ENCODE peak calls at places on chromosomes 16 and 17, in nine cellular contexts. One of them, this sample, is unnamed.
A peak's percentile ranks its signal among the peaks of the same experiment; 100 is the strongest.

GRCh38 chr17:64097196-64097936 is 32.6 kb downstream of the ERN1 start:
- DNase-seq in AG20443: peak; percentile 54
- DNase-seq in mucosa of descending colon: no peak
- DNase-seq in ovary: peak; percentile 40
- DNase-seq in SHP77: no peak
- DNase-seq in effector memory CD8-positive, alpha-beta T cell: no peak
- DNase-seq in progenitor cell of endocrine pancreas: no peak
- DNase-seq in activated T-helper 1 cell treated with Interleukin-2 at 50 U/mL for 16 hours: no peak
- DNase-seq in RKO: no peak
- DNase-seq in this sample: no peak

GRCh38 chr16:81424761-81425160 is 19.8 kb upstream of the CMIP start:
- DNase-seq in AG20443: no peak
- DNase-seq in mucosa of descending colon: no peak
- DNase-seq in ovary: no peak
- DNase-seq in SHP77: no peak
- DNase-seq in effector memory CD8-positive, alpha-beta T cell: no peak
- DNase-seq in progenitor cell of endocrine pancreas: no peak
- DNase-seq in activated T-helper 1 cell treated with Interleukin-2 at 50 U/mL for 16 hours: no peak
- DNase-seq in RKO: no peak
- DNase-seq in this sample: no peak

GRCh38 chr16:88763502-88764053 is 21.4 kb downstream of the PIEZO1 start:
- DNase-seq in AG20443: no peak
- DNase-seq in mucosa of descending colon: peak; percentile 48
- DNase-seq in ovary: no peak
- DNase-seq in SHP77: no peak
- DNase-seq in effector memory CD8-positive, alpha-beta T cell: no peak
- DNase-seq in progenitor cell of endocrine pancreas: peak; percentile 63
- DNase-seq in activated T-helper 1 cell treated with Interleukin-2 at 50 U/mL for 16 hours: no peak
- DNase-seq in RKO: no peak
- DNase-seq in this sample: peak; percentile 71

GRCh38 chr17:17533901-17534441 is 37.8 kb upstream of the RASD1 start:
- DNase-seq in AG20443: no peak
- DNase-seq in mucosa of descending colon: peak; percentile 79
- DNase-seq in ovary: no peak
- DNase-seq in SHP77: peak; percentile 97
- DNase-seq in effector memory CD8-positive, alpha-beta T cell: no peak
- DNase-seq in progenitor cell of endocrine pancreas: no peak
- DNase-seq in activated T-helper 1 cell treated with Interleukin-2 at 50 U/mL for 16 hours: no peak
- DNase-seq in RKO: no peak
- DNase-seq in this sample: no peak

GRCh38 chr17:14805348-14805747 is 459.8 kb downstream of the PMP22 start:
- DNase-seq in AG20443: no peak
- DNase-seq in mucosa of descending colon: no peak
- DNase-seq in ovary: no peak
- DNase-seq in SHP77: no peak
- DNase-seq in effector memory CD8-positive, alpha-beta T cell: no peak
- DNase-seq in progenitor cell of endocrine pancreas: no peak
- DNase-seq in activated T-helper 1 cell treated with Interleukin-2 at 50 U/mL for 16 hours: no peak
- DNase-seq in RKO: peak; percentile 7
- DNase-seq in this sample: peak; percentile 23

GRCh38 chr17:15395091-15395490 is 53.7 kb upstream of the TEKT3 start:
- DNase-seq in AG20443: no peak
- DNase-seq in mucosa of descending colon: no peak
- DNase-seq in ovary: no peak
- DNase-seq in SHP77: no peak
- DNase-seq in effector memory CD8-positive, alpha-beta T cell: no peak
- DNase-seq in progenitor cell of endocrine pancreas: no peak
- DNase-seq in activated T-helper 1 cell treated with Interleukin-2 at 50 U/mL for 16 hours: no peak
- DNase-seq in RKO: no peak
- DNase-seq in this sample: no peak

GRCh38 chr17:72266099-72266852 is 145.5 kb downstream of the SOX9 start:
- DNase-seq in AG20443: no peak
- DNase-seq in mucosa of descending colon: no peak
- DNase-seq in ovary: no peak
- DNase-seq in SHP77: no peak
- DNase-seq in effector memory CD8-positive, alpha-beta T cell: no peak
- DNase-seq in progenitor cell of endocrine pancreas: no peak
- DNase-seq in activated T-helper 1 cell treated with Interleukin-2 at 50 U/mL for 16 hours: no peak
- DNase-seq in RKO: no peak
- DNase-seq in this sample: no peak

GRCh38 chr17:48542114-48542955 is 2.6 kb downstream of the HOXB2 start:
- DNase-seq in AG20443: no peak
- DNase-seq in mucosa of descending colon: no peak
- DNase-seq in ovary: no peak
- DNase-seq in SHP77: no peak
- DNase-seq in effector memory CD8-positive, alpha-beta T cell: no peak
- DNase-seq in progenitor cell of endocrine pancreas: no peak
- DNase-seq in activated T-helper 1 cell treated with Interleukin-2 at 50 U/mL for 16 hours: no peak
- DNase-seq in RKO: peak; percentile 63
- DNase-seq in this sample: no peak

GRCh38 chr16:57863434-57864160 is 61.3 kb upstream of the KIFC3 start:
- DNase-seq in AG20443: peak; percentile 86
- DNase-seq in mucosa of descending colon: peak; percentile 71
- DNase-seq in ovary: peak; percentile 71
- DNase-seq in SHP77: peak; percentile 47
- DNase-seq in effector memory CD8-positive, alpha-beta T cell: no peak
- DNase-seq in progenitor cell of endocrine pancreas: no peak
- DNase-seq in activated T-helper 1 cell treated with Interleukin-2 at 50 U/mL for 16 hours: no peak
- DNase-seq in RKO: peak; percentile 68
- DNase-seq in this sample: peak; percentile 92

GRCh38 chr17:44752953-44753861 is 5.6 kb upstream of the ADAM11 start:
- DNase-seq in AG20443: no peak
- DNase-seq in mucosa of descending colon: no peak
- DNase-seq in ovary: no peak
- DNase-seq in SHP77: no peak
- DNase-seq in effector memory CD8-positive, alpha-beta T cell: no peak
- DNase-seq in progenitor cell of endocrine pancreas: no peak
- DNase-seq in activated T-helper 1 cell treated with Interleukin-2 at 50 U/mL for 16 hours: no peak
- DNase-seq in RKO: no peak
- DNase-seq in this sample: no peak

GRCh38 chr17:11240841-11241610 is at the start of gene SHISA6:
- DNase-seq in AG20443: peak; percentile 23
- DNase-seq in mucosa of descending colon: no peak
- DNase-seq in ovary: no peak
- DNase-seq in SHP77: no peak
- DNase-seq in effector memory CD8-positive, alpha-beta T cell: no peak
- DNase-seq in progenitor cell of endocrine pancreas: peak; percentile 32
- DNase-seq in activated T-helper 1 cell treated with Interleukin-2 at 50 U/mL for 16 hours: no peak
- DNase-seq in RKO: no peak
- DNase-seq in this sample: no peak

GRCh38 chr16:85490971-85491771 is 122.0 kb upstream of the GSE1 start:
- DNase-seq in AG20443: no peak
- DNase-seq in mucosa of descending colon: peak; percentile 77
- DNase-seq in ovary: no peak
- DNase-seq in SHP77: no peak
- DNase-seq in effector memory CD8-positive, alpha-beta T cell: peak; percentile 41
- DNase-seq in progenitor cell of endocrine pancreas: no peak
- DNase-seq in activated T-helper 1 cell treated with Interleukin-2 at 50 U/mL for 16 hours: no peak
- DNase-seq in RKO: no peak
- DNase-seq in this sample: no peak

GRCh38 chr16:66741971-66742396 is 9.4 kb downstream of the DYNC1LI2 start:
- DNase-seq in AG20443: no peak
- DNase-seq in mucosa of descending colon: no peak
- DNase-seq in ovary: no peak
- DNase-seq in SHP77: no peak
- DNase-seq in effector memory CD8-positive, alpha-beta T cell: no peak
- DNase-seq in progenitor cell of endocrine pancreas: no peak
- DNase-seq in activated T-helper 1 cell treated with Interleukin-2 at 50 U/mL for 16 hours: no peak
- DNase-seq in RKO: no peak
- DNase-seq in this sample: no peak

GRCh38 chr16:24652803-24653202 is 76.6 kb upstream of the TNRC6A start:
- DNase-seq in AG20443: no peak
- DNase-seq in mucosa of descending colon: no peak
- DNase-seq in ovary: no peak
- DNase-seq in SHP77: no peak
- DNase-seq in effector memory CD8-positive, alpha-beta T cell: no peak
- DNase-seq in progenitor cell of endocrine pancreas: no peak
- DNase-seq in activated T-helper 1 cell treated with Interleukin-2 at 50 U/mL for 16 hours: no peak
- DNase-seq in RKO: no peak
- DNase-seq in this sample: no peak

GRCh38 chr17:17221329-17221728 is 15.2 kb upstream of the PLD6 start:
- DNase-seq in AG20443: no peak
- DNase-seq in mucosa of descending colon: no peak
- DNase-seq in ovary: no peak
- DNase-seq in SHP77: no peak
- DNase-seq in effector memory CD8-positive, alpha-beta T cell: no peak
- DNase-seq in progenitor cell of endocrine pancreas: no peak
- DNase-seq in activated T-helper 1 cell treated with Interleukin-2 at 50 U/mL for 16 hours: no peak
- DNase-seq in RKO: no peak
- DNase-seq in this sample: no peak